ENCODE peak calls at places on chromosome X, in nine cellular contexts. One of them, this sample, is unnamed.

GRCh38 chrX:150258463-150259430 is 104.4 kb upstream of the MAMLD1 start:
- DNase-seq in Right ventricle myocardium superior: no peak
- DNase-seq in COR-L47: no peak
- DNase-seq in neural crest cell: no peak
- DNase-seq in GM04504: peak
- DNase-seq in heart left ventricle: no peak
- DNase-seq in D341Med: no peak
- DNase-seq in GDM1: no peak
- DNase-seq in naive thymus-derived CD4-positive, alpha-beta T cell: no peak
- DNase-seq in this sample: no peak

GRCh38 chrX:153662266-153662665 is 11.3 kb downstream of the PNCK start:
- DNase-seq in GDM1: no peak
- DNase-seq in COR-L47: no peak
- DNase-seq in GM04504: no peak
- DNase-seq in naive thymus-derived CD4-positive, alpha-beta T cell: peak
- DNase-seq in Right ventricle myocardium superior: peak
- DNase-seq in neural crest cell: no peak
- DNase-seq in D341Med: no peak
- DNase-seq in heart left ventricle: no peak
- DNase-seq in this sample: peak

GRCh38 chrX:17062065-17062464 is 115.6 kb downstream of the REPS2 start:
- DNase-seq in GDM1: no peak
- DNase-seq in GM04504: no peak
- DNase-seq in naive thymus-derived CD4-positive, alpha-beta T cell: no peak
- DNase-seq in COR-L47: no peak
- DNase-seq in D341Med: no peak
- DNase-seq in Right ventricle myocardium superior: no peak
- DNase-seq in heart left ventricle: no peak
- DNase-seq in neural crest cell: no peak
- DNase-seq in this sample: no peak

GRCh38 chrX:115968436-115969252 is 201.9 kb upstream of the AGTR2 start:
- DNase-seq in COR-L47: peak
- DNase-seq in D341Med: no peak
- DNase-seq in GDM1: no peak
- DNase-seq in neural crest cell: peak
- DNase-seq in heart left ventricle: peak
- DNase-seq in Right ventricle myocardium superior: peak
- DNase-seq in naive thymus-derived CD4-positive, alpha-beta T cell: no peak
- DNase-seq in GM04504: no peak
- DNase-seq in this sample: peak

GRCh38 chrX:6187256-6187655 is 41.4 kb downstream of the NLGN4X start:
- DNase-seq in Right ventricle myocardium superior: no peak
- DNase-seq in neural crest cell: no peak
- DNase-seq in naive thymus-derived CD4-positive, alpha-beta T cell: no peak
- DNase-seq in heart left ventricle: no peak
- DNase-seq in GM04504: no peak
- DNase-seq in GDM1: no peak
- DNase-seq in COR-L47: no peak
- DNase-seq in D341Med: no peak
- DNase-seq in this sample: no peak

GRCh38 chrX:12564221-12564620 is 227.0 kb upstream of the PRPS2 start:
- DNase-seq in Right ventricle myocardium superior: no peak
- DNase-seq in heart left ventricle: no peak
- DNase-seq in COR-L47: no peak
- DNase-seq in naive thymus-derived CD4-positive, alpha-beta T cell: no peak
- DNase-seq in GM04504: no peak
- DNase-seq in GDM1: no peak
- DNase-seq in D341Med: no peak
- DNase-seq in neural crest cell: no peak
- DNase-seq in this sample: no peak

GRCh38 chrX:55057691-55058249 is 17.1 kb upstream of the PAGE2B start:
- DNase-seq in heart left ventricle: no peak
- DNase-seq in neural crest cell: peak
- DNase-seq in COR-L47: no peak
- DNase-seq in naive thymus-derived CD4-positive, alpha-beta T cell: no peak
- DNase-seq in GM04504: peak
- DNase-seq in GDM1: peak
- DNase-seq in D341Med: peak
- DNase-seq in Right ventricle myocardium superior: no peak
- DNase-seq in this sample: peak

GRCh38 chrX:22314211-22314610 is 41.5 kb downstream of the CBLL2 start:
- DNase-seq in GDM1: no peak
- DNase-seq in Right ventricle myocardium superior: no peak
- DNase-seq in COR-L47: no peak
- DNase-seq in naive thymus-derived CD4-positive, alpha-beta T cell: no peak
- DNase-seq in D341Med: no peak
- DNase-seq in GM04504: no peak
- DNase-seq in heart left ventricle: no peak
- DNase-seq in neural crest cell: no peak
- DNase-seq in this sample: no peak

This sample was measured in colonic mucosa.